ENCODE peak calls at places on chromosomes 4 and X, in five cellular contexts. Y, K, S, F and U are unnamed samples.

GRCh38 chrX:145613894-145614293 is 203.7 kb upstream of the SLITRK2 start:
- DNase-seq in Y (no peak), S (no peak), K (no peak), F (no peak), U (no peak)

GRCh38 chr4:71545168-71545567 is 206.3 kb downstream of the SLC4A4 start:
- DNase-seq in F (no peak), K (no peak), Y (no peak), S (no peak), U (no peak)

GRCh38 chrX:28349888-28350287 is 237.4 kb upstream of the IL1RAPL1 start:
- DNase-seq in K (no peak), Y (no peak), F (no peak), S (no peak), U (no peak)

GRCh38 chr4:37320518-37321235 is 76.1 kb downstream of the NWD2 start:
- DNase-seq in K (no peak), Y (no peak), F (no peak), S (no peak), U (no peak)

GRCh38 chr4:98728433-98728832 is 70.0 kb upstream of the TSPAN5 start:
- DNase-seq in F (no peak), K (no peak), Y (no peak), S (no peak), U (no peak)

GRCh38 chr4:23888421-23889319 is 1.2 kb downstream of the PPARGC1A start:
- DNase-seq in Y (no peak), K (no peak), S (no peak), F (no peak), U (no peak)

GRCh38 chr4:3674479-3674851 is 91.7 kb upstream of the ADRA2C start:
- DNase-seq in Y (no peak), S (no peak), F (no peak), K (no peak), U (no peak)

GRCh38 chrX:113522814-113523213 is 682.2 kb upstream of the AMOT start:
- DNase-seq in K (no peak), F (peak), Y (no peak), S (no peak), U (no peak)

GRCh38 chrX:24395775-24396174 is 35.3 kb downstream of the SUPT20HL1 start:
- DNase-seq in S (peak), F (peak), Y (peak), K (peak), U (peak)

GRCh38 chrX:45986971-45987370 is 558.2 kb downstream of the ZNF674 start:
- DNase-seq in S (no peak), F (no peak), Y (no peak), K (no peak), U (no peak)

GRCh38 chrX:640641-641040 is 10.1 kb downstream of the SHOX start:
- DNase-seq in K (no peak), S (no peak), F (no peak), Y (no peak), U (peak)

GRCh38 chr4:3788366-3788660 is 22.1 kb downstream of the ADRA2C start:
- DNase-seq in S (no peak), K (no peak), F (no peak), Y (no peak), U (no peak)

GRCh38 chrX:29530520-29530919 is 684.8 kb upstream of the MAGEB2 start:
- DNase-seq in K (no peak), F (no peak), Y (no peak), S (no peak), U (no peak)

GRCh38 chr4:97394653-97395052 is 748.6 kb downstream of the STPG2 start:
- DNase-seq in F (no peak), K (no peak), S (no peak), Y (no peak), U (no peak)

GRCh38 chr4:143531368-143531767 is 17.9 kb downstream of the SMARCA5 start:
- DNase-seq in S (no peak), K (no peak), F (no peak), Y (no peak), U (no peak)

GRCh38 chr4:100299019-100299418 is 108.8 kb upstream of the DDIT4L start:
- DNase-seq in Y (no peak), K (no peak), F (no peak), S (no peak), U (no peak)

GRCh38 chr4:32798471-32798870 is 2078.3 kb downstream of the PCDH7 start:
- DNase-seq in K (no peak), F (no peak), S (no peak), Y (no peak), U (no peak)